ENCODE peak calls at places on chromosomes 4 and X, in five cellular contexts. Z is lower leg skin, S is T-helper 9 cell, R is tibial nerve, J is mesothelial cell of epicardium. B is an unnamed sample.

GRCh38 chr4:69753666-69754065 is 6.8 kb downstream of the SULT1B1 start:
- DNase-seq in R (no peak), S (no peak), J (no peak), Z (no peak), B (no peak)

GRCh38 chr4:38688676-38689355 is 24.8 kb downstream of the KLF3 start:
- DNase-seq in R (no peak), J (no peak), Z (no peak), S (no peak), B (no peak)

GRCh38 chr4:68361146-68361589 is 11.3 kb upstream of the YTHDC1 start:
- DNase-seq in J (no peak), R (no peak), S (no peak), Z (no peak), B (peak; percentile 89)

GRCh38 chr4:4428966-4429875 is 42.3 kb downstream of the NSG1 start:
- DNase-seq in R (no peak), S (no peak), Z (no peak), J (no peak), B (no peak)

GRCh38 chrX:55007633-55008032 is 7.5 kb downstream of the APEX2 start:
- DNase-seq in Z (no peak), R (no peak), J (no peak), S (no peak), B (peak; percentile 65)

GRCh38 chr4:173532725-173533511 is 2.9 kb upstream of the HAND2 start:
- DNase-seq in Z (no peak), J (no peak), R (no peak), S (no peak), B (no peak)

GRCh38 chr4:19026281-19026680 is 1004.7 kb upstream of the LCORL start:
- DNase-seq in S (no peak), Z (no peak), R (no peak), J (no peak), B (no peak)

GRCh38 chrX:130024127-130024526 is 41.7 kb downstream of the BCORL1 start:
- DNase-seq in Z (peak; percentile 75), R (peak; percentile 59), J (no peak), S (peak; percentile 64), B (peak; percentile 52)

GRCh38 chr4:7785017-7785416 is 154.6 kb downstream of the AFAP1 start:
- DNase-seq in S (no peak), J (no peak), Z (no peak), R (no peak), B (peak; percentile 11)

GRCh38 chrX:154374361-154375155 is at the start of gene FLNA:
- DNase-seq in J (no peak), R (no peak), S (no peak), Z (no peak), B (no peak)

GRCh38 chr4:112889619-112890294 is 159.7 kb upstream of the ANK2 start:
- DNase-seq in J (no peak), S (no peak), Z (no peak), R (no peak), B (no peak)

GRCh38 chr4:73823756-73824155 is 12.7 kb upstream of the CXCL6 start:
- DNase-seq in S (no peak), J (no peak), R (no peak), Z (no peak), B (no peak)

GRCh38 chr4:128847074-128847724 is 37.7 kb downstream of the JADE1 start:
- DNase-seq in J (no peak), S (no peak), Z (no peak), R (no peak), B (no peak)

GRCh38 chr4:26819478-26819877 is 41.2 kb upstream of the STIM2 start:
- DNase-seq in R (no peak), S (no peak), J (no peak), Z (no peak), B (no peak)

GRCh38 chr4:2255501-2256155 is 6.3 kb downstream of the MXD4 start:
- DNase-seq in S (no peak), R (peak; percentile 15), Z (peak; percentile 15), J (peak; percentile 13), B (no peak)

GRCh38 chrX:81377329-81377728 is 175.4 kb downstream of the SH3BGRL start:
- DNase-seq in R (no peak), Z (no peak), S (no peak), J (no peak), B (no peak)

GRCh38 chrX:50448565-50448964 is 22.1 kb downstream of the DGKK start:
- DNase-seq in S (no peak), R (no peak), Z (no peak), J (no peak), B (peak; percentile 47)

GRCh38 chr4:27009539-27009938 is 148.9 kb downstream of the STIM2 start:
- DNase-seq in R (no peak), S (no peak), J (no peak), Z (no peak), B (no peak)

GRCh38 chr4:5366421-5366820 is 315.1 kb downstream of the STK32B start:
- DNase-seq in R (no peak), J (no peak), S (no peak), Z (peak; percentile 35), B (no peak)

GRCh38 chr4:120869511-120870278 is 52.8 kb downstream of the PRDM5 start:
- DNase-seq in R (no peak), J (no peak), Z (no peak), S (no peak), B (no peak)

GRCh38 chr4:4754641-4755040 is 104.8 kb upstream of the MSX1 start:
- DNase-seq in S (no peak), Z (no peak), J (no peak), R (no peak), B (no peak)

GRCh38 chr4:15349426-15349825 is 78.4 kb upstream of the C1QTNF7 start:
- DNase-seq in R (no peak), Z (no peak), S (no peak), J (no peak), B (no peak)

GRCh38 chr4:118997601-118998000 is 108.9 kb downstream of the SYNPO2 start:
- DNase-seq in Z (no peak), S (no peak), R (no peak), J (no peak), B (no peak)

GRCh38 chr4:15002659-15003440 is 569 bp downstream of the CPEB2 start:
- DNase-seq in S (peak; percentile 73), R (peak; percentile 36), J (peak; percentile 38), Z (peak; percentile 79), B (peak; percentile 56)

GRCh38 chr4:109574931-109575804 is 15.1 kb downstream of the MCUB start:
- DNase-seq in S (no peak), J (no peak), Z (no peak), R (no peak), B (no peak)

GRCh38 chr4:110619401-110620247 is 3.3 kb downstream of the PITX2 start:
- DNase-seq in R (no peak), S (no peak), J (no peak), Z (no peak), B (no peak)

GRCh38 chr4:963276-964225 is 9.8 kb downstream of the DGKQ start:
- DNase-seq in R (no peak), J (no peak), S (no peak), Z (no peak), B (no peak)